ENCODE peak calls at places on chromosome 1, in nine cellular contexts. One of them, this sample, is unnamed.

GRCh38 chr1:226662704-226663326 is 76.3 kb downstream of the ITPKB start:
- DNase-seq in IMR-90: peak; percentile 100
- DNase-seq in Karpas-422: peak; percentile 99
- DNase-seq in ovary: peak; percentile 77
- DNase-seq in colonic mucosa: peak; percentile 65
- DNase-seq in uterus: peak; percentile 88
- DNase-seq in lower lobe of right lung: peak; percentile 76
- DNase-seq in CD8-positive, alpha-beta T cell: peak; percentile 85
- DNase-seq in GM23248: peak; percentile 97
- DNase-seq in this sample: peak; percentile 74

GRCh38 chr1:116739371-116740007 is 14.7 kb upstream of the CD2 start:
- DNase-seq in colonic mucosa: no peak
- DNase-seq in Karpas-422: no peak
- DNase-seq in ovary: no peak
- DNase-seq in GM23248: no peak
- DNase-seq in IMR-90: no peak
- DNase-seq in uterus: no peak
- DNase-seq in CD8-positive, alpha-beta T cell: no peak
- DNase-seq in lower lobe of right lung: no peak
- DNase-seq in this sample: no peak

GRCh38 chr1:2099871-2100774 is 49.9 kb downstream of the PRKCZ start:
- DNase-seq in CD8-positive, alpha-beta T cell: no peak
- DNase-seq in colonic mucosa: no peak
- DNase-seq in uterus: no peak
- DNase-seq in IMR-90: no peak
- DNase-seq in ovary: no peak
- DNase-seq in GM23248: peak; percentile 20
- DNase-seq in Karpas-422: no peak
- DNase-seq in lower lobe of right lung: peak; percentile 32
- DNase-seq in this sample: no peak

GRCh38 chr1:48223372-48224081 is 1.0 kb downstream of the SLC5A9 start:
- DNase-seq in colonic mucosa: no peak
- DNase-seq in Karpas-422: no peak
- DNase-seq in GM23248: no peak
- DNase-seq in uterus: no peak
- DNase-seq in lower lobe of right lung: no peak
- DNase-seq in IMR-90: no peak
- DNase-seq in ovary: no peak
- DNase-seq in CD8-positive, alpha-beta T cell: no peak
- DNase-seq in this sample: no peak

GRCh38 chr1:223363856-223364684 is at the start of gene SUSD4:
- DNase-seq in uterus: no peak
- DNase-seq in GM23248: peak; percentile 43
- DNase-seq in lower lobe of right lung: peak; percentile 74
- DNase-seq in colonic mucosa: peak; percentile 34
- DNase-seq in Karpas-422: no peak
- DNase-seq in IMR-90: no peak
- DNase-seq in ovary: peak; percentile 67
- DNase-seq in CD8-positive, alpha-beta T cell: peak; percentile 62
- DNase-seq in this sample: peak; percentile 85

GRCh38 chr1:219124163-219124562 is 49.5 kb upstream of the LYPLAL1 start:
- DNase-seq in GM23248: no peak
- DNase-seq in ovary: no peak
- DNase-seq in uterus: no peak
- DNase-seq in IMR-90: no peak
- DNase-seq in CD8-positive, alpha-beta T cell: no peak
- DNase-seq in lower lobe of right lung: no peak
- DNase-seq in Karpas-422: no peak
- DNase-seq in colonic mucosa: no peak
- DNase-seq in this sample: no peak

GRCh38 chr1:109479901-109480300 is 3.8 kb upstream of the ATXN7L2 start:
- DNase-seq in lower lobe of right lung: no peak
- DNase-seq in colonic mucosa: no peak
- DNase-seq in IMR-90: no peak
- DNase-seq in ovary: no peak
- DNase-seq in CD8-positive, alpha-beta T cell: no peak
- DNase-seq in uterus: no peak
- DNase-seq in Karpas-422: no peak
- DNase-seq in GM23248: no peak
- DNase-seq in this sample: no peak

GRCh38 chr1:94243665-94244064 is 6.3 kb upstream of the ARHGAP29 start:
- DNase-seq in Karpas-422: no peak
- DNase-seq in uterus: no peak
- DNase-seq in colonic mucosa: no peak
- DNase-seq in ovary: no peak
- DNase-seq in lower lobe of right lung: no peak
- DNase-seq in IMR-90: no peak
- DNase-seq in GM23248: no peak
- DNase-seq in CD8-positive, alpha-beta T cell: no peak
- DNase-seq in this sample: no peak

GRCh38 chr1:181577475-181577874 is 94.2 kb downstream of the CACNA1E start:
- DNase-seq in CD8-positive, alpha-beta T cell: no peak
- DNase-seq in IMR-90: no peak
- DNase-seq in lower lobe of right lung: no peak
- DNase-seq in GM23248: no peak
- DNase-seq in uterus: no peak
- DNase-seq in Karpas-422: no peak
- DNase-seq in ovary: no peak
- DNase-seq in colonic mucosa: no peak
- DNase-seq in this sample: no peak

DNA sequence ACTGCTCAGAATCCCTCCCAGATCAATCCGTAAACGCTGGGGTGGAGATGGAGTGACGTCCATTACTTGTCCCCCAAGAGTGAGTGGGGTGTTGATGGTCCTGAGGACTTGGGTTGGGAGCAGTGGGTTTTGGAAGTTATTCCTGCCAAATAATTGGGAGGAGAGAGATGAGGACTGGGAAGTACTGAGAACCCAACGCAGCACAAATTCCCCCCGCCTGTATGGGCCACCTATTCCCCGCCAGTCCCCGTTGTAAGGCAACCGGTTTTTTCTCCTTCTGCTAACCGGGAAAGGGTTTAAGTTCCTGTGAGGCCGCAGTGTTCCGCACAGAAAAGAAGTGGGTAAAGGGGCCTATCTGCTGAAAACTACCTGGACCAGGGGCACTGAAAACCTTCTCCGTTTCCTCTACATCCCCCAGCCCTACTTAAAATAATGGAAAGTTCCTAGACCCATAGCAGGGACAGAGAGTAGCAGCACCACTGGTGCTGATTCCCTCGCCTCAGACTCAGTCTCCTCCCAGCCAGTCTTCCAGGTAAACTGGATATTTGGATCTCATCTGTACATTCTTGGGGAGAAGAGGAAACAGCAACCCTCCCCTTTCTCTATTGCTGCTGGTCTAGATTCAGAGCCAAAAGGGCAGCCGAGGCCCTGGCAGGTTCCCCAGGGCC is 738 bp downstream of the LURAP1 start:
- DNase-seq in lower lobe of right lung: no peak
- DNase-seq in colonic mucosa: no peak
- DNase-seq in Karpas-422: no peak
- DNase-seq in uterus: no peak
- DNase-seq in GM23248: peak; percentile 34
- DNase-seq in ovary: no peak
- DNase-seq in CD8-positive, alpha-beta T cell: no peak
- DNase-seq in IMR-90: no peak
- DNase-seq in this sample: no peak
- H3K27ac ChIP-seq in lower lobe of right lung: peak overlapping the region; percentile 72
- H3K27ac ChIP-seq in colonic mucosa: no peak overlapping the region
- H3K27ac ChIP-seq in Karpas-422: no peak overlapping the region
- H3K27ac ChIP-seq in uterus: peak overlapping the region; percentile 90
- H3K27ac ChIP-seq in GM23248: no peak overlapping the region
- H3K27ac ChIP-seq in ovary: peak overlapping the region; percentile 79
- H3K27ac ChIP-seq in CD8-positive, alpha-beta T cell: no peak overlapping the region
- H3K27ac ChIP-seq in IMR-90: no peak overlapping the region
- H3K27ac ChIP-seq in this sample: peak overlapping the region; percentile 55

GRCh38 chr1:179440971-179441370 is 75.2 kb downstream of the AXDND1 start:
- DNase-seq in lower lobe of right lung: no peak
- DNase-seq in Karpas-422: no peak
- DNase-seq in colonic mucosa: peak; percentile 70
- DNase-seq in uterus: no peak
- DNase-seq in CD8-positive, alpha-beta T cell: no peak
- DNase-seq in GM23248: no peak
- DNase-seq in ovary: no peak
- DNase-seq in IMR-90: no peak
- DNase-seq in this sample: no peak
- H3K9me3 ChIP-seq in lower lobe of right lung: no peaks in the 10 kb centered on the region
- H3K9me3 ChIP-seq in Karpas-422: no peaks in the 10 kb centered on the region
- H3K9me3 ChIP-seq in colonic mucosa: no peaks in the 10 kb centered on the region
- H3K9me3 ChIP-seq in uterus: no peaks in the 10 kb centered on the region
- H3K9me3 ChIP-seq in CD8-positive, alpha-beta T cell: no peaks in the 10 kb centered on the region
- H3K9me3 ChIP-seq in GM23248: no peaks in the 10 kb centered on the region
- H3K9me3 ChIP-seq in ovary: no peaks in the 10 kb centered on the region
- H3K9me3 ChIP-seq in IMR-90: no peaks in the 10 kb centered on the region
- H3K9me3 ChIP-seq in this sample: no peaks in the 10 kb centered on the region

GRCh38 chr1:112527266-112528010 is 18.7 kb downstream of the WNT2B start:
- DNase-seq in Karpas-422: no peak
- DNase-seq in CD8-positive, alpha-beta T cell: no peak
- DNase-seq in colonic mucosa: no peak
- DNase-seq in ovary: no peak
- DNase-seq in lower lobe of right lung: no peak
- DNase-seq in GM23248: peak; percentile 50
- DNase-seq in IMR-90: peak; percentile 61
- DNase-seq in uterus: no peak
- DNase-seq in this sample: no peak

GRCh38 chr1:112528076-112528475 is 19.3 kb downstream of the WNT2B start:
- DNase-seq in Karpas-422: no peak
- DNase-seq in GM23248: peak; percentile 20
- DNase-seq in lower lobe of right lung: no peak
- DNase-seq in ovary: no peak
- DNase-seq in CD8-positive, alpha-beta T cell: no peak
- DNase-seq in colonic mucosa: no peak
- DNase-seq in IMR-90: peak; percentile 31
- DNase-seq in uterus: no peak
- DNase-seq in this sample: no peak

GRCh38 chr1:112522621-112523020 is 13.9 kb downstream of the WNT2B start:
- DNase-seq in uterus: no peak
- DNase-seq in CD8-positive, alpha-beta T cell: no peak
- DNase-seq in colonic mucosa: no peak
- DNase-seq in lower lobe of right lung: no peak
- DNase-seq in IMR-90: peak; percentile 96
- DNase-seq in ovary: no peak
- DNase-seq in Karpas-422: no peak
- DNase-seq in GM23248: peak; percentile 87
- DNase-seq in this sample: no peak

GRCh38 chr1:112524251-112524650 is 15.5 kb downstream of the WNT2B start:
- DNase-seq in IMR-90: no peak
- DNase-seq in uterus: peak; percentile 63
- DNase-seq in GM23248: peak; percentile 48
- DNase-seq in ovary: no peak
- DNase-seq in Karpas-422: no peak
- DNase-seq in CD8-positive, alpha-beta T cell: no peak
- DNase-seq in colonic mucosa: no peak
- DNase-seq in lower lobe of right lung: no peak
- DNase-seq in this sample: no peak

GRCh38 chr1:112524986-112525385 is 16.2 kb downstream of the WNT2B start:
- DNase-seq in lower lobe of right lung: no peak
- DNase-seq in IMR-90: no peak
- DNase-seq in GM23248: no peak
- DNase-seq in uterus: no peak
- DNase-seq in ovary: no peak
- DNase-seq in colonic mucosa: no peak
- DNase-seq in CD8-positive, alpha-beta T cell: no peak
- DNase-seq in Karpas-422: no peak
- DNase-seq in this sample: no peak
- H3K4me1 ChIP-seq in lower lobe of right lung: no peaks in the 10 kb centered on the region
- H3K4me1 ChIP-seq in IMR-90: peaks cover 36% of the 10 kb centered on the region
- H3K4me1 ChIP-seq in GM23248: peaks cover 66% of the 10 kb centered on the region
- H3K4me1 ChIP-seq in uterus: no peaks in the 10 kb centered on the region
- H3K4me1 ChIP-seq in ovary: peaks cover 2% of the 10 kb centered on the region
- H3K4me1 ChIP-seq in colonic mucosa: no peaks in the 10 kb centered on the region
- H3K4me1 ChIP-seq in CD8-positive, alpha-beta T cell: no peaks in the 10 kb centered on the region
- H3K4me1 ChIP-seq in Karpas-422: no peaks in the 10 kb centered on the region
- H3K4me1 ChIP-seq in this sample: peaks cover 5% of the 10 kb centered on the region

GRCh38 chr1:216221260-216221700 is 202.0 kb downstream of the USH2A start:
- DNase-seq in lower lobe of right lung: no peak
- DNase-seq in IMR-90: peak; percentile 86
- DNase-seq in Karpas-422: peak; percentile 85
- DNase-seq in colonic mucosa: peak; percentile 57
- DNase-seq in uterus: no peak
- DNase-seq in ovary: peak; percentile 21
- DNase-seq in CD8-positive, alpha-beta T cell: no peak
- DNase-seq in GM23248: peak; percentile 82
- DNase-seq in this sample: no peak
- H3K27ac ChIP-seq in lower lobe of right lung: no peak overlapping the region
- H3K27ac ChIP-seq in IMR-90: peak overlapping the region; percentile 82
- H3K27ac ChIP-seq in Karpas-422: no peak overlapping the region
- H3K27ac ChIP-seq in colonic mucosa: no peak overlapping the region
- H3K27ac ChIP-seq in uterus: no peak overlapping the region
- H3K27ac ChIP-seq in ovary: no peak overlapping the region
- H3K27ac ChIP-seq in CD8-positive, alpha-beta T cell: no peak overlapping the region
- H3K27ac ChIP-seq in GM23248: no peak overlapping the region
- H3K27ac ChIP-seq in this sample: peak overlapping the region; percentile 70

This sample was measured in right cardiac atrium.